ENCODE peak calls at places on chromosome 13, in six cellular contexts. C, A, D, G, U and L are unnamed samples. For H3K36me3, the result is how much of the 10 kb centered on the place peaks cover.

GRCh38 chr13:93045836-93046235 is 180.8 kb upstream of the GPC6 start:
- DNase-seq in C (no peak), A (no peak), D (peak), G (no peak), U (no peak), L (no peak)

GRCh38 chr13:104984296-104984818 is 1551.1 kb downstream of the EFNB2 start:
- DNase-seq in C (no peak), A (peak), D (peak), G (no peak), U (no peak), L (peak)

GRCh38 chr13:95100525-95101121 is 200.6 kb downstream of the ABCC4 start:
- DNase-seq in C (no peak), A (no peak), D (peak), G (no peak), U (no peak), L (no peak)

GRCh38 chr13:31587696-31588266 is 151.5 kb upstream of the RXFP2 start:
- DNase-seq in C (no peak), A (no peak), D (peak), G (no peak), U (no peak), L (no peak)

GRCh38 chr13:41780736-41781708 is 179.9 kb downstream of the VWA8 start:
- DNase-seq in C (no peak), A (no peak), D (peak), G (no peak), U (no peak), L (no peak)

GRCh38 chr13:74620711-74621110 is 486.5 kb upstream of the KLF12 start:
- DNase-seq in C (no peak), A (no peak), D (no peak), G (no peak), U (no peak), L (no peak)

GRCh38 chr13:67048084-67048792 is 181.9 kb downstream of the PCDH9 start:
- DNase-seq in C (peak), A (no peak), D (peak), G (no peak), U (no peak), L (no peak)

GRCh38 chr13:61810065-61810464 is 394.4 kb upstream of the PCDH20 start:
- DNase-seq in C (no peak), A (no peak), D (no peak), G (no peak), U (no peak), L (no peak)

GRCh38 chr13:84867246-84867645 is 932.0 kb downstream of the SLITRK6 start:
- DNase-seq in C (no peak), A (no peak), D (no peak), G (no peak), U (no peak), L (no peak)

GRCh38 chr13:87867426-87867825 is 196.3 kb downstream of the SLITRK5 start:
- DNase-seq in C (no peak), A (peak), D (no peak), G (no peak), U (no peak), L (no peak)

GRCh38 chr13:49540552-49540951 is 44.8 kb downstream of the PHF11 start:
- DNase-seq in C (no peak), A (no peak), D (peak), G (no peak), U (no peak), L (no peak)

GRCh38 chr13:51557875-51558604 is 26.2 kb upstream of the WDFY2 start:
- DNase-seq in C (no peak), A (no peak), D (peak), G (no peak), U (no peak), L (no peak)

GRCh38 chr13:32150794-32151193 is 119.2 kb downstream of the FRY start:
- DNase-seq in C (peak), A (peak), D (peak), G (peak), U (no peak), L (peak)

GRCh38 chr13:94395889-94396288 is 83.6 kb downstream of the DCT start:
- DNase-seq in C (no peak), A (no peak), D (no peak), G (no peak), U (no peak), L (no peak)

DNA sequence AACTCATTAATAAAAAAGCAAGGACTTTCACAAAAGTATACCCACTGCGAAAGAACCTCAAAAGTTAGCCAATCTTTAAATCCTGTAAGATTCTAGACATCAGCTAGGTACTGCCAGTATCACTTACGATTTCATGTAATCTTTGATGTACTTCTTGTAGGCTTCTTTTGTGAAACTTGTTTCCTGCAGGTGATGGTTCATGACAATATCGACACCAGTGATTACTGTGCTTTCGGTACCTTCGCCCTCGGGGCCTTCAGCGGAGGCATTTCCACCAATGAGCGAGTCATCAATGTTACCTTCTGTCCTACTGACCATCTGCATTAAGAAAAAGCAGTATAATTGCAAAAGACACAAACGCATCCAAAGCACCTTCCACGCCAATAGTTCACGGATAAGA is 1.1 kb downstream of the TPT1 start:
- DNase-seq in C (no peak), A (peak), D (no peak), G (no peak), U (no peak), L (no peak)
- H3K36me3 ChIP-seq in C (under half), A (under half), D (under half), G (half or more), U (under half), L (half or more)

GRCh38 chr13:110684388-110685056 is 21.4 kb downstream of the CARS2 start:
- DNase-seq in C (no peak), A (no peak), D (no peak), G (no peak), U (peak), L (no peak)
- H3K36me3 ChIP-seq in C (under half), A (under half), D (under half), G (half or more), U (under half), L (half or more)

GRCh38 chr13:98004107-98004506 is 50.6 kb downstream of the IPO5 start:
- DNase-seq in C (no peak), A (no peak), D (peak), G (no peak), U (no peak), L (no peak)

DNA sequence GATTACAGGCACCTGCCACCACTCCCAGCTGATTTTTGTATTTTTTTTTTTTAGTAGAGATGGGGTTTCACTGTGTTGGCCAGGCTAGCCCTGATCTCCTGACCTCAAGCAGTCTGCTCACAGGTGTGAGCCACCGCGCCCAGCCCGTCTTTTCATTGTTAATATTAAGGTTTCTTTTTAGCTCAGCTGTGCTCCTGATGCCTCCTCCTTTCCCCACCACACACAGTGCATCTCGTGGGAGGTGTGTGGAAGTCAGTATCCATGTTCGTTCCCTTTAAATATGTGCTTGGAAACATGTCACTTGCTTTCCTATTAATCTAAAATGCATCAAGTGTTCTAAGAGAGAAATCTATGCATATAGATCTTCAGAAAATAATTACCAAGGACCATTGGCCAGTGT is 53.5 kb downstream of the IPO5 start:
- DNase-seq in C (no peak), A (no peak), D (no peak), G (no peak), U (no peak), L (no peak)
- H3K36me3 ChIP-seq in C (under half), A (under half), D (under half), G (half or more), U (under half), L (half or more)

DNA sequence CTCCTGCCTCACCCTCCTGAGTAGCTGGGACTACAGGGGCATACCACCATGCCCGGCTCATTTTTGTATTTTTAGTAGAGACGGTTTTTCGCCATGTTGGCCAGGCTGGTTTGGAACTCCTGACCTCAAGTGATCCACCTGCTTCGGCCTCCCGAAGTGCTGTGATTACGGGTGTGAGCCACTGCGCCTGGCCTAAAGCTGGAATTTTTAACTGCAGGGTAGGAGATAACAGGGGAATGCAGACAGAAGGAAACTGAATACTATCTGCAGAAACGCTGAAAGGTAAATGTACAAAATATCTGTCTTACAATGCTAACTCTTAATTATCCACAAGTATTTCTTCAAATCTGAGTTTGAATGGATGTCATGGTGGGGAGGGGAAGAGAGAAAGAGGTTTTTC is 13.8 kb downstream of the TMTC4 start:
- DNase-seq in C (no peak), A (no peak), D (no peak), G (no peak), U (no peak), L (no peak)
- H3K36me3 ChIP-seq in C (under half), A (under half), D (under half), G (under half), U (under half), L (half or more)

DNA sequence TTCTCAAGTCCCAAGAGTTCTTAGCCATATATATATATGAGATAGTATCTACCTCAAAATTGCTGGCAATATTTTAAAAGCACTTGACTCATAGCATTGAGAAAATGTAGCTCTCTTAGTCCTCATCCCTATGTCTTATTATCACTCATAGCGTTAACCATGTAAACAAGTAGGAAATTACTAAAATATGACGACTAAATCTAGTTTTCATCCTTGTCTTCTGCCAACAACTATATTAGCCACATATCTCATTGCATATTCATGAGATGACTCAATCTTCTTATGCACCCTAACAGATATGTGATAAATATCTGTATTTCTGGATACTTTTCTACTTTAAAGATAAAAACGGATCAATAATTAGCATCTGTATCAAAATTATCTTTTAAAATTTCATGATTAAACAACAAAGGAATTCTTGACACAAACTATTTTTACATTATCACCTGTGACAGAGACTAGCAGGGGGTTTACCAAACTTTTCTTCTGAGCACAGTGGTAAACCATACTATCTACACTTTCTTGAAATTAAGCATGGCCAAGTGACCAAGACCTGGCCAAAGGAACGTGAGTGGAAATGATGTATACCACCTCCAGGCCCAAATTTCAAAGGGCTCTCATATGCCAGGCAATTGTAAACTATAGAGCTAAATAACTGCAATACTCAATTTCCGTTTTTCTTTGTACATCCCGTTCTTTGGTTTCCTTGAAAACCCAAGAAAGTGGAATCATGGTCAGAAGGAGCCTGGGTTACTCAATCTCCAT is 45.7 kb downstream of the ZC3H13 start:
- DNase-seq in C (no peak), A (no peak), D (peak), G (no peak), U (no peak), L (no peak)
- H3K36me3 ChIP-seq in C (under half), A (under half), D (under half), G (half or more), U (under half), L (half or more)

GRCh38 chr13:110458017-110458416 is 103.5 kb downstream of the RAB20 start:
- DNase-seq in C (no peak), A (no peak), D (no peak), G (no peak), U (no peak), L (no peak)

GRCh38 chr13:110455941-110456340 is 105.6 kb downstream of the RAB20 start:
- DNase-seq in C (peak), A (peak), D (peak), G (no peak), U (peak), L (peak)

GRCh38 chr13:110455444-110455843 is 106.1 kb downstream of the RAB20 start:
- DNase-seq in C (no peak), A (no peak), D (no peak), G (no peak), U (no peak), L (no peak)

GRCh38 chr13:110457361-110457760 is 104.2 kb downstream of the RAB20 start:
- DNase-seq in C (no peak), A (no peak), D (no peak), G (no peak), U (no peak), L (no peak)

DNA sequence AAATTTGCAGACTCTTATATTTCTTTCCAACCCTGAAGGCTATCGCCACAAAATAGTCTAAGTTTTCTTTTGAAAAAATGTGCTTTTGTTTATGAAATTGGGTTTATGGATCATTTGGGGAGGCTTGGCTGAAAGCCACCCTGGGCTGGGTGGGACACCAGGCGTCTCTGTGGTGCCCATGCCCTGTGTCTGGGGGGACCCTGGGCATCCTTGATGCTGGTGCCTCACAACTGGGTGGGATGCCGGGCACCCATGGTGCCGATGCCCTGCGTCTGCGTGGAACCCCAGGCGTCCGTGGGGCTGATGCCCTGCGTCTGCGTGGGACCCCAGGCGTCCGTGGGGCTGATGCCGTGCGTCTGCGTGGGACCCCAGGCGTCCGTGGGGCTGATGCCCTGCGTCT is 105.0 kb downstream of the RAB20 start:
- DNase-seq in C (no peak), A (no peak), D (no peak), G (no peak), U (no peak), L (no peak)
- H3K36me3 ChIP-seq in C (under half), A (under half), D (under half), G (half or more), U (under half), L (half or more)

GRCh38 chr13:28459911-28460310 is 35.0 kb downstream of the FLT1 start:
- DNase-seq in C (no peak), A (no peak), D (no peak), G (no peak), U (no peak), L (no peak)

GRCh38 chr13:28455580-28456194 is 39.2 kb downstream of the FLT1 start:
- DNase-seq in C (no peak), A (no peak), D (no peak), G (no peak), U (no peak), L (no peak)

GRCh38 chr13:28463481-28463880 is 31.4 kb downstream of the FLT1 start:
- DNase-seq in C (no peak), A (no peak), D (no peak), G (no peak), U (peak), L (no peak)

GRCh38 chr13:28452755-28453154 is 42.2 kb downstream of the FLT1 start:
- DNase-seq in C (no peak), A (no peak), D (no peak), G (no peak), U (no peak), L (no peak)

DNA sequence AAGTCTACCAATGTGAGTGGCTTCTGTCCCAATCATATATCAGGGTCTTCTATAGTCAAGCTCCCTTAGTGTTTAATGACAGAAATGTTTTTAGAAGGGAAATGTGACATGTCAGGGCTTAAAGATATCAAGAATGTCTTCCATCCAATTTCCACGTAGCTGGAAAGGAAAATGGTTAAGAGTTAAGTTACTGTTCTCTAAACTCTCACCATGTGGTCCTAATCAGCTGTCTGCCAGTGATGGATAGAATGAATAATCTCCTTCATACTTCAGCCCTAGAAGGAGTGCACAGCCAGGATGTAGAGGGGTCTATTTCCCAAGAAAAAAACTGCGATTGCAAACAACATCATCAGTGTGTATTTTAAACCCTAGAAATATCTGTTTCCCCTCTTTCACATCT is 36.3 kb downstream of the FLT1 start:
- DNase-seq in C (no peak), A (no peak), D (no peak), G (no peak), U (no peak), L (no peak)
- H3K36me3 ChIP-seq in C (under half), A (under half), D (under half), G (under half), U (under half), L (under half)

GRCh38 chr13:45007225-45007624 is 17.9 kb downstream of the GPALPP1 start:
- DNase-seq in C (no peak), A (no peak), D (no peak), G (no peak), U (no peak), L (no peak)
- H3K36me3 ChIP-seq in C (under half), A (under half), D (under half), G (half or more), U (under half), L (under half)

GRCh38 chr13:114013336-114013735 is 39.5 kb upstream of the C13orf46 start:
- DNase-seq in C (no peak), A (no peak), D (no peak), G (no peak), U (no peak), L (no peak)
- H3K36me3 ChIP-seq in C (under half), A (under half), D (under half), G (half or more), U (under half), L (half or more)